ENCODE peak calls at places on chromosome 6, in four cellular contexts. R is heart left ventricle; K is tibial artery; A is CD4-positive, alpha-beta T cell. P is an unnamed sample. For H3K27me3, the result is how much of the 10 kb centered on the place peaks cover.

GRCh38 chr6:110529355-110529754 is 52.9 kb upstream of the SLC22A16 start:
- DNase-seq in R (no peak), K (no peak), A (no peak), P (no peak)

GRCh38 chr6:52482903-52483670 is 62.9 kb downstream of the EFHC1 start:
- DNase-seq in R (no peak), K (no peak), A (no peak), P (no peak)

GRCh38 chr6:13624871-13625288 is 9.7 kb downstream of the NOL7 start:
- DNase-seq in R (no peak), K (no peak), A (no peak), P (no peak)

GRCh38 chr6:149499066-149499465 is 14.3 kb upstream of the ZC3H12D start:
- DNase-seq in R (no peak), K (no peak), A (no peak), P (no peak)

GRCh38 chr6:135233676-135234491 is 52.8 kb downstream of the MYB start:
- DNase-seq in R (no peak), K (no peak), A (no peak), P (no peak)

GRCh38 chr6:96520039-96520850 is 1.4 kb upstream of the UFL1 start:
- DNase-seq in R (no peak), K (no peak), A (no peak), P (no peak)

GRCh38 chr6:106882601-106883518 is 91.7 kb downstream of the CD24 start:
- DNase-seq in R (no peak), K (no peak), A (no peak), P (no peak)

GRCh38 chr6:21946298-21946783 is 350.5 kb downstream of the PRL start:
- DNase-seq in R (no peak), K (no peak), A (no peak), P (no peak)

GRCh38 chr6:75735491-75736186 is 13.4 kb upstream of the MYO6 start:
- DNase-seq in R (no peak), K (no peak), A (no peak), P (no peak)

GRCh38 chr6:158060447-158061360 is 79.0 kb downstream of the SYNJ2 start:
- DNase-seq in R (peak), K (peak), A (no peak), P (peak)

GRCh38 chr6:107361568-107362270 is 97.6 kb downstream of the PDSS2 start:
- DNase-seq in R (no peak), K (no peak), A (no peak), P (no peak)

GRCh38 chr6:143279385-143279784 is 171.1 kb downstream of the ADAT2 start:
- DNase-seq in R (no peak), K (no peak), A (no peak), P (no peak)

GRCh38 chr6:105428342-105428957 is 25.6 kb upstream of the PREP start:
- DNase-seq in R (no peak), K (peak), A (no peak), P (no peak)

GRCh38 chr6:157241411-157241979 is 81.8 kb downstream of the TMEM242 start:
- DNase-seq in R (no peak), K (no peak), A (no peak), P (no peak)

GRCh38 chr6:18011287-18011686 is 23.9 kb upstream of the KIF13A start:
- DNase-seq in R (no peak), K (no peak), A (no peak), P (no peak)

GRCh38 chr6:166333172-166333995 is 9.0 kb downstream of the SFT2D1 start:
- DNase-seq in R (no peak), K (no peak), A (no peak), P (no peak)

GRCh38 chr6:71419954-71420692 is 131.5 kb downstream of the OGFRL1 start:
- DNase-seq in R (peak), K (peak), A (no peak), P (peak)

GRCh38 chr6:85920782-85921181 is 278.1 kb upstream of the SYNCRIP start:
- DNase-seq in R (no peak), K (no peak), A (no peak), P (peak)

DNA sequence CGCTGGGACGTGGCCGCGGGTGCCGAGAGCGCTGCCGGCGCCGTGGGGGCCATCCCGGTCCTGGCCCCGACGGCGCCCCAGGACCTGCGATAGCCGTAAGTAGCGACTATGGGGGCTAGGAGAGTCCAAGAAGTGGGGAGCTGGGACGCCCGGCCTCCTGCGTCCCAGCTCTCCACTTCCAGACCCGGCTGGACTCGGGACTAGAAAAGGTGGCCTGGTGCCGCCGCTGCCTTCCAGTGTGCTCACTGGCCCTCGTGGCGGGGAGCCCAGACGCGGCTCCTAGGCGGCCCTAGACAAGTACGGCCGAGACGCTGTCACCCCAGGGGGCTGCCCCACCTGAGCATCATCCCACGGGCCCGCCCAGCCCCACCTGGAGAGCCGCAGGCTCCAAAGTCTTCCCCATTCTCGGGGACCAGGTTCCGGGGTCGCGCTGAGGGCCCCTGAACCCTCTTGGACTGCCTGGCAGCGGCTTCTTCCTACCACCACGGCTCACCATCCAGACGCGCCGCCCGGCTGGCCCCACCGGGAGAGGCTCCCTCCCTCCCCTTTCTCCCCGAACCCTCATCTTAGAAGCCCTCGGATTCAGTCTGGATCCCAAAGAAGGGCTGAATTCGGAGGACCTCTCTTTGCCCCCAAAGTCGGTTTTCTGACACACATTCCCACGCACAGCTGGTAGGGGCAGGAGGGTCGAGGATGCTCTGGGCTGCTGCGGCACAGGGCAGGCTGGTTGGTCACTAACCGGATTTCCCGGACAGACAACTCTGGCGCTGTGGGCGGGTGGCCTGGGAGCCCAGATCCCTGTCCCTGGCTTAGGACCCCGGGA is 878 bp upstream of the MDFI start:
- DNase-seq in R (no peak), K (no peak), A (no peak), P (no peak)
- H3K27me3 ChIP-seq in R (under half), K (half or more), A (half or more), P (half or more)

GRCh38 chr6:62746968-62747367 is 460.9 kb upstream of the KHDRBS2 start:
- DNase-seq in R (no peak), K (no peak), A (no peak), P (no peak)
- H3K27ac ChIP-seq in R (no peak), K (no peak), A (no peak), P (no peak)

GRCh38 chr6:29671026-29671425 is 9.9 kb downstream of the ZFP57 start:
- DNase-seq in R (no peak), K (no peak), A (no peak), P (no peak)
- H3K27me3 ChIP-seq in R (under half), K (under half), A (under half), P (under half)

GRCh38 chr6:133814235-133814634 is 74.7 kb upstream of the TCF21 start:
- DNase-seq in R (no peak), K (no peak), A (no peak), P (no peak)

GRCh38 chr6:133811557-133811956 is 77.4 kb upstream of the TCF21 start:
- DNase-seq in R (no peak), K (no peak), A (no peak), P (no peak)

GRCh38 chr6:133817460-133818047 is 71.4 kb upstream of the TCF21 start:
- DNase-seq in R (no peak), K (no peak), A (peak), P (no peak)

GRCh38 chr6:133815313-133815712 is 73.6 kb upstream of the TCF21 start:
- DNase-seq in R (no peak), K (no peak), A (no peak), P (no peak)

GRCh38 chr6:133814797-133815196 is 74.1 kb upstream of the TCF21 start:
- DNase-seq in R (no peak), K (peak), A (no peak), P (no peak)
- H3K27ac ChIP-seq in R (no peak), K (no peak), A (no peak), P (no peak)

GRCh38 chr6:43717822-43718221 is 30.2 kb upstream of the MRPS18A start:
- DNase-seq in R (peak), K (peak), A (no peak), P (peak)
- H3K27me3 ChIP-seq in R (under half), K (under half), A (under half), P (under half)

P was measured in left ventricle myocardium inferior.